ENCODE peak calls at places on chromosomes 7 and 10, in seven cellular contexts. One of them, this sample, is unnamed.
A peak's percentile ranks its signal among the peaks of the same experiment; 100 is the strongest.

GRCh38 chr7:140324714-140325113 is 73.6 kb downstream of the SLC37A3 start:
- DNase-seq in stomach: no peak
- DNase-seq in uterus: no peak
- DNase-seq in thyroid gland: no peak
- DNase-seq in coronary artery: no peak
- DNase-seq in dorsolateral prefrontal cortex: no peak
- DNase-seq in PC-9: no peak
- DNase-seq in this sample: no peak

GRCh38 chr7:37853468-37853867 is 5.1 kb downstream of the NME8 start:
- DNase-seq in stomach: no peak
- DNase-seq in uterus: no peak
- DNase-seq in thyroid gland: no peak
- DNase-seq in coronary artery: no peak
- DNase-seq in dorsolateral prefrontal cortex: no peak
- DNase-seq in PC-9: peak; percentile 40
- DNase-seq in this sample: no peak

GRCh38 chr7:69651101-69651590 is 52.9 kb downstream of the AUTS2 start:
- DNase-seq in stomach: no peak
- DNase-seq in uterus: no peak
- DNase-seq in thyroid gland: no peak
- DNase-seq in coronary artery: no peak
- DNase-seq in dorsolateral prefrontal cortex: no peak
- DNase-seq in PC-9: no peak
- DNase-seq in this sample: no peak

GRCh38 chr10:58335306-58336005 is 650 bp downstream of the UBE2D1 start:
- DNase-seq in stomach: peak; percentile 26
- DNase-seq in uterus: peak; percentile 32
- DNase-seq in thyroid gland: peak; percentile 42
- DNase-seq in coronary artery: peak; percentile 72
- DNase-seq in dorsolateral prefrontal cortex: peak; percentile 60
- DNase-seq in PC-9: peak; percentile 96
- DNase-seq in this sample: peak; percentile 86

GRCh38 chr7:33932221-33932620 is 26.9 kb downstream of the BMPER start:
- DNase-seq in stomach: no peak
- DNase-seq in uterus: no peak
- DNase-seq in thyroid gland: peak; percentile 11
- DNase-seq in coronary artery: no peak
- DNase-seq in dorsolateral prefrontal cortex: no peak
- DNase-seq in PC-9: no peak
- DNase-seq in this sample: no peak

GRCh38 chr10:95880704-95881103 is 27.1 kb upstream of the CC2D2B start:
- DNase-seq in stomach: no peak
- DNase-seq in uterus: no peak
- DNase-seq in thyroid gland: no peak
- DNase-seq in coronary artery: no peak
- DNase-seq in dorsolateral prefrontal cortex: no peak
- DNase-seq in PC-9: no peak
- DNase-seq in this sample: no peak

GRCh38 chr10:108736111-108736510 is 1187.2 kb downstream of the XPNPEP1 start:
- DNase-seq in stomach: no peak
- DNase-seq in uterus: no peak
- DNase-seq in thyroid gland: no peak
- DNase-seq in coronary artery: no peak
- DNase-seq in dorsolateral prefrontal cortex: no peak
- DNase-seq in PC-9: no peak
- DNase-seq in this sample: no peak

GRCh38 chr10:60175418-60175817 is 214.3 kb downstream of the ANK3 start:
- DNase-seq in stomach: no peak
- DNase-seq in uterus: no peak
- DNase-seq in thyroid gland: no peak
- DNase-seq in coronary artery: no peak
- DNase-seq in dorsolateral prefrontal cortex: no peak
- DNase-seq in PC-9: peak; percentile 65
- DNase-seq in this sample: no peak

GRCh38 chr7:157547102-157547501 is 210.3 kb downstream of the DNAJB6 start:
- DNase-seq in stomach: no peak
- DNase-seq in uterus: no peak
- DNase-seq in thyroid gland: no peak
- DNase-seq in coronary artery: no peak
- DNase-seq in dorsolateral prefrontal cortex: peak; percentile 17
- DNase-seq in PC-9: no peak
- DNase-seq in this sample: no peak

GRCh38 chr7:151115121-151115835 is 29.0 kb downstream of the AGAP3 start:
- DNase-seq in stomach: no peak
- DNase-seq in uterus: no peak
- DNase-seq in thyroid gland: peak; percentile 20
- DNase-seq in coronary artery: no peak
- DNase-seq in dorsolateral prefrontal cortex: no peak
- DNase-seq in PC-9: no peak
- DNase-seq in this sample: no peak

GRCh38 chr10:21355591-21356011 is 169.9 kb downstream of the SKIDA1 start:
- DNase-seq in stomach: no peak
- DNase-seq in uterus: no peak
- DNase-seq in thyroid gland: no peak
- DNase-seq in coronary artery: no peak
- DNase-seq in dorsolateral prefrontal cortex: no peak
- DNase-seq in PC-9: peak; percentile 68
- DNase-seq in this sample: no peak

GRCh38 chr10:17227367-17228080 is 517 bp upstream of the VIM start:
- DNase-seq in stomach: no peak
- DNase-seq in uterus: no peak
- DNase-seq in thyroid gland: no peak
- DNase-seq in coronary artery: no peak
- DNase-seq in dorsolateral prefrontal cortex: no peak
- DNase-seq in PC-9: no peak
- DNase-seq in this sample: no peak

GRCh38 chr10:72639441-72639873 is 13.6 kb upstream of the MICU1 start:
- DNase-seq in stomach: no peak
- DNase-seq in uterus: no peak
- DNase-seq in thyroid gland: no peak
- DNase-seq in coronary artery: no peak
- DNase-seq in dorsolateral prefrontal cortex: no peak
- DNase-seq in PC-9: no peak
- DNase-seq in this sample: no peak

GRCh38 chr7:35697414-35698175 is 2.7 kb upstream of the HERPUD2 start:
- DNase-seq in stomach: no peak
- DNase-seq in uterus: no peak
- DNase-seq in thyroid gland: no peak
- DNase-seq in coronary artery: no peak
- DNase-seq in dorsolateral prefrontal cortex: no peak
- DNase-seq in PC-9: peak; percentile 87
- DNase-seq in this sample: no peak

GRCh38 chr7:47792521-47793121 is 155.6 kb downstream of the PKD1L1 start:
- DNase-seq in stomach: no peak
- DNase-seq in uterus: no peak
- DNase-seq in thyroid gland: no peak
- DNase-seq in coronary artery: no peak
- DNase-seq in dorsolateral prefrontal cortex: no peak
- DNase-seq in PC-9: no peak
- DNase-seq in this sample: no peak

GRCh38 chr10:14466256-14466655 is 135.5 kb upstream of the FRMD4A start:
- DNase-seq in stomach: no peak
- DNase-seq in uterus: no peak
- DNase-seq in thyroid gland: peak; percentile 51
- DNase-seq in coronary artery: no peak
- DNase-seq in dorsolateral prefrontal cortex: no peak
- DNase-seq in PC-9: no peak
- DNase-seq in this sample: no peak

GRCh38 chr10:17787087-17787942 is 21.8 kb upstream of the MRC1 start:
- DNase-seq in stomach: no peak
- DNase-seq in uterus: no peak
- DNase-seq in thyroid gland: no peak
- DNase-seq in coronary artery: no peak
- DNase-seq in dorsolateral prefrontal cortex: no peak
- DNase-seq in PC-9: peak; percentile 86
- DNase-seq in this sample: no peak

GRCh38 chr7:41114166-41114565 is 588.7 kb downstream of the INHBA start:
- DNase-seq in stomach: no peak
- DNase-seq in uterus: no peak
- DNase-seq in thyroid gland: no peak
- DNase-seq in coronary artery: no peak
- DNase-seq in dorsolateral prefrontal cortex: no peak
- DNase-seq in PC-9: peak; percentile 80
- DNase-seq in this sample: no peak

GRCh38 chr10:102368072-102368471 is 27.4 kb upstream of the NFKB2 start:
- DNase-seq in stomach: no peak
- DNase-seq in uterus: no peak
- DNase-seq in thyroid gland: no peak
- DNase-seq in coronary artery: no peak
- DNase-seq in dorsolateral prefrontal cortex: no peak
- DNase-seq in PC-9: peak; percentile 90
- DNase-seq in this sample: no peak

GRCh38 chr10:48287417-48288391 is 13.2 kb upstream of the FRMPD2 start:
- DNase-seq in stomach: peak; percentile 67
- DNase-seq in uterus: no peak
- DNase-seq in thyroid gland: peak; percentile 96
- DNase-seq in coronary artery: no peak
- DNase-seq in dorsolateral prefrontal cortex: peak; percentile 80
- DNase-seq in PC-9: peak; percentile 94
- DNase-seq in this sample: no peak

GRCh38 chr7:102849538-102849937 is 63.3 kb upstream of the LRRC17 start:
- DNase-seq in stomach: no peak
- DNase-seq in uterus: no peak
- DNase-seq in thyroid gland: no peak
- DNase-seq in coronary artery: no peak
- DNase-seq in dorsolateral prefrontal cortex: no peak
- DNase-seq in PC-9: no peak
- DNase-seq in this sample: no peak

GRCh38 chr10:283140-283479 is 147.9 kb downstream of the ZMYND11 start:
- DNase-seq in stomach: no peak
- DNase-seq in uterus: no peak
- DNase-seq in thyroid gland: no peak
- DNase-seq in coronary artery: no peak
- DNase-seq in dorsolateral prefrontal cortex: no peak
- DNase-seq in PC-9: no peak
- DNase-seq in this sample: no peak

GRCh38 chr7:26087321-26088091 is 64.5 kb upstream of the NFE2L3 start:
- DNase-seq in stomach: no peak
- DNase-seq in uterus: no peak
- DNase-seq in thyroid gland: no peak
- DNase-seq in coronary artery: no peak
- DNase-seq in dorsolateral prefrontal cortex: no peak
- DNase-seq in PC-9: peak; percentile 34
- DNase-seq in this sample: no peak
- H3K27ac ChIP-seq in stomach: no peak overlapping the region
- H3K27ac ChIP-seq in uterus: no peak overlapping the region
- H3K27ac ChIP-seq in thyroid gland: no peak overlapping the region
- H3K27ac ChIP-seq in coronary artery: no peak overlapping the region
- H3K27ac ChIP-seq in dorsolateral prefrontal cortex: no peak overlapping the region
- H3K27ac ChIP-seq in PC-9: no peak overlapping the region
- H3K27ac ChIP-seq in this sample: no peak overlapping the region

DNA sequence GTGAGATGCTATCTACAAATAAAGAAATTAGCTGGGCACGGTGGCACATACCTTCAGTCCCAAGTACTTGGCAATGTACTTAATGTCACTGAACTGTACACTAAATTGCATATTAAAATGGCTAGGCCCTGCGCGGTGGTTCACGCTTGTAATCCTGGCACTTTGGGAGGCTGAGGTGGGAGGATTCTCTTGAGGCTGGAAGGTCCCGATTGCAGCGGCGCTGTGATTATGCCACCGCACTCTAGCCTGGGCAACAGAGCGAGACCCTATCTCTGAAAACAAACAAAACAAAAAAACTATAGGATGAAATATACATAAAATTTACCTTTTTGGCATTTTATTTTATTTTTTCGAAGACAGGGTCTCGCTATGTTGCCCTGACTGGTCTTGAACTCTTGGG is 1.5 kb upstream of the EIF3B start:
- DNase-seq in stomach: no peak
- DNase-seq in uterus: no peak
- DNase-seq in thyroid gland: no peak
- DNase-seq in coronary artery: no peak
- DNase-seq in dorsolateral prefrontal cortex: no peak
- DNase-seq in PC-9: no peak
- DNase-seq in this sample: no peak
- H3K4me3 ChIP-seq in stomach: peak overlapping the region; percentile 100
- H3K4me3 ChIP-seq in uterus: no peak overlapping the region
- H3K4me3 ChIP-seq in thyroid gland: no peak overlapping the region
- H3K4me3 ChIP-seq in coronary artery: peak overlapping the region; percentile 96
- H3K4me3 ChIP-seq in dorsolateral prefrontal cortex: peak overlapping the region; percentile 97
- H3K4me3 ChIP-seq in PC-9: peak overlapping the region; percentile 75
- H3K4me3 ChIP-seq in this sample: peak overlapping the region; percentile 98

DNA sequence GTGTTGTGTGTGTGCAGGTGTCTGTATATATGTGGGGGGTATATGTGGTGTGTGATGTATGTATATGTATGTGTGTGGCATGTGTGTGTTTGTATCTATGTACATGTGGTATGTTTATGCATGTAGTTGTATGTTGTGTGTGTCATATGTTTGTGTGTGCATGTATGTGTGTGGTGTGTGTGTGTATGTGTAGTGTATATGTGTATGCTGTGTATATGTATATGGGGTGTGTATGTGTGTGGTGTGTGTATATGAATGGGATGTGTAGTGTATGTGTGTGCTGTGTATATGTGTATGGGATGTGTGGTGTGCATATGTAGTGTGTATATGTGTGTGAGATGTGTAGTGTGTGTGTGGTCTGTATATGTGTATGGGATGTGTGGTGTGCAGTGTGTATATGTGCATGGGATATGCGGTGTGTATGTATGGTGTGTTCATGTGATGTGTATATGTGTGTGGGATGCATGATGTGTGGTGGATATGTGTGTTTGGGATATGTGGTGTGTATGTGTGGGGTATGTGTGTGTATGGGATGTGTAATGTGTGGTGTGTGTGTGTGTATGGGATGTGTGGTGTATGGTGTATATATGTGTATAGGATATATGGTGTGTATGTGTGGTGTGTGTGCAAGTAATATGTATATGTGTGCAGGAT is 30.0 kb downstream of the IKZF1 start:
- DNase-seq in stomach: no peak
- DNase-seq in uterus: no peak
- DNase-seq in thyroid gland: no peak
- DNase-seq in coronary artery: no peak
- DNase-seq in dorsolateral prefrontal cortex: no peak
- DNase-seq in PC-9: no peak
- DNase-seq in this sample: no peak
- H3K27ac ChIP-seq in stomach: peak overlapping the region; percentile 49
- H3K27ac ChIP-seq in uterus: no peak overlapping the region
- H3K27ac ChIP-seq in thyroid gland: no peak overlapping the region
- H3K27ac ChIP-seq in coronary artery: no peak overlapping the region
- H3K27ac ChIP-seq in dorsolateral prefrontal cortex: no peak overlapping the region
- H3K27ac ChIP-seq in PC-9: no peak overlapping the region
- H3K27ac ChIP-seq in this sample: no peak overlapping the region

GRCh38 chr7:92448185-92448747 is 984 bp downstream of the GATAD1 start:
- DNase-seq in stomach: peak; percentile 60
- DNase-seq in uterus: peak; percentile 30
- DNase-seq in thyroid gland: peak; percentile 62
- DNase-seq in coronary artery: peak; percentile 74
- DNase-seq in dorsolateral prefrontal cortex: no peak
- DNase-seq in PC-9: peak; percentile 86
- DNase-seq in this sample: peak; percentile 52

GRCh38 chr7:92447239-92448184 is at the start of gene GATAD1:
- DNase-seq in stomach: peak; percentile 92
- DNase-seq in uterus: peak; percentile 92
- DNase-seq in thyroid gland: peak; percentile 94
- DNase-seq in coronary artery: peak; percentile 95
- DNase-seq in dorsolateral prefrontal cortex: peak; percentile 93
- DNase-seq in PC-9: peak; percentile 81
- DNase-seq in this sample: peak; percentile 93

GRCh38 chr7:92451645-92452044 is 4.4 kb downstream of the GATAD1 start:
- DNase-seq in stomach: no peak
- DNase-seq in uterus: no peak
- DNase-seq in thyroid gland: no peak
- DNase-seq in coronary artery: no peak
- DNase-seq in dorsolateral prefrontal cortex: no peak
- DNase-seq in PC-9: no peak
- DNase-seq in this sample: no peak

GRCh38 chr7:92446869-92447238 is 428 bp upstream of the GATAD1 start:
- DNase-seq in stomach: no peak
- DNase-seq in uterus: peak; percentile 17
- DNase-seq in thyroid gland: no peak
- DNase-seq in coronary artery: no peak
- DNase-seq in dorsolateral prefrontal cortex: no peak
- DNase-seq in PC-9: no peak
- DNase-seq in this sample: no peak
- H3K4me3 ChIP-seq in stomach: peak overlapping the region; percentile 96
- H3K4me3 ChIP-seq in uterus: no peak overlapping the region
- H3K4me3 ChIP-seq in thyroid gland: no peak overlapping the region
- H3K4me3 ChIP-seq in coronary artery: peak overlapping the region; percentile 96
- H3K4me3 ChIP-seq in dorsolateral prefrontal cortex: peak overlapping the region; percentile 98
- H3K4me3 ChIP-seq in PC-9: no peak overlapping the region
- H3K4me3 ChIP-seq in this sample: peak overlapping the region; percentile 80